ENCODE peak calls at places on chromosome 14, in six cellular contexts. D, Y, I, T, S and E are unnamed samples.

GRCh38 chr14:101025131-101025530 is 121.6 kb upstream of the RTL1 start:
- DNase-seq in I (no peak), T (no peak), D (no peak), Y (no peak), S (no peak), E (peak)

GRCh38 chr14:104143071-104143470 is 4.7 kb downstream of the KIF26A start:
- DNase-seq in D (no peak), I (no peak), S (no peak), Y (no peak), T (no peak), E (peak)

GRCh38 chr14:26286066-26286791 is 311.6 kb downstream of the NOVA1 start:
- DNase-seq in D (no peak), Y (no peak), T (no peak), I (no peak), S (no peak), E (no peak)

GRCh38 chr14:65495196-65495595 is 82.7 kb downstream of the FUT8 start:
- DNase-seq in T (no peak), S (no peak), D (no peak), Y (no peak), I (no peak), E (no peak)

GRCh38 chr14:95345032-95345431 is 25.3 kb upstream of the CLMN start:
- DNase-seq in I (no peak), S (no peak), T (no peak), D (no peak), Y (no peak), E (peak)

GRCh38 chr14:74610866-74611671 is 968 bp downstream of the LTBP2 start:
- DNase-seq in Y (peak), T (no peak), I (no peak), D (no peak), S (no peak), E (no peak)

GRCh38 chr14:71166434-71166833 is 259.2 kb downstream of the PCNX1 start:
- DNase-seq in Y (no peak), I (peak), T (peak), D (no peak), S (no peak), E (peak)

GRCh38 chr14:70885343-70886014 is 21.8 kb upstream of the PCNX1 start:
- DNase-seq in I (no peak), S (no peak), Y (no peak), D (no peak), T (no peak), E (no peak)

GRCh38 chr14:61620130-61620946 is 75.0 kb upstream of the HIF1A start:
- DNase-seq in T (no peak), I (peak), Y (no peak), S (peak), D (no peak), E (no peak)

GRCh38 chr14:99395904-99396530 is 84.6 kb downstream of the SETD3 start:
- DNase-seq in T (no peak), D (no peak), I (no peak), Y (no peak), S (peak), E (no peak)

GRCh38 chr14:57747036-57747435 is 118.9 kb downstream of the SLC35F4 start:
- DNase-seq in T (no peak), Y (no peak), I (no peak), S (no peak), D (no peak), E (no peak)

GRCh38 chr14:49934638-49935037 is 41.8 kb downstream of the ARF6 start:
- DNase-seq in T (peak), Y (no peak), I (no peak), D (no peak), S (no peak), E (no peak)

GRCh38 chr14:51547260-51547659 is 104.5 kb upstream of the FRMD6 start:
- DNase-seq in I (peak), D (no peak), Y (peak), S (no peak), T (no peak), E (no peak)

GRCh38 chr14:98871796-98872195 is 400.2 kb downstream of the BCL11B start:
- DNase-seq in S (no peak), T (no peak), Y (no peak), D (no peak), I (no peak), E (no peak)

GRCh38 chr14:67359319-67359774 is 257 bp downstream of the ATP6V1D start:
- DNase-seq in I (peak), Y (no peak), S (no peak), T (no peak), D (peak), E (peak)

GRCh38 chr14:103868242-103868897 is 21.0 kb upstream of the PPP1R13B start:
- DNase-seq in S (no peak), D (no peak), I (no peak), Y (no peak), T (no peak), E (no peak)

GRCh38 chr14:88310457-88310856 is 12.6 kb downstream of the KCNK10 start:
- DNase-seq in T (no peak), D (no peak), Y (no peak), S (no peak), I (no peak), E (no peak)

GRCh38 chr14:95463173-95463901 is 53.1 kb downstream of the SYNE3 start:
- DNase-seq in Y (no peak), S (no peak), T (peak), D (no peak), I (no peak), E (no peak)

GRCh38 chr14:75711134-75711795 is 50.2 kb downstream of the TTLL5 start:
- DNase-seq in Y (no peak), D (peak), I (peak), T (peak), S (no peak), E (no peak)

GRCh38 chr14:94174622-94175402 is 690 bp downstream of the PPP4R4 start:
- DNase-seq in I (no peak), D (no peak), Y (no peak), T (no peak), S (no peak), E (no peak)

GRCh38 chr14:94098359-94098758 is 12.2 kb upstream of the IFI27 start:
- DNase-seq in T (no peak), Y (no peak), D (no peak), I (no peak), S (no peak), E (no peak)

GRCh38 chr14:32826404-32827082 is 112.1 kb upstream of the NPAS3 start:
- DNase-seq in I (no peak), T (no peak), S (no peak), Y (no peak), D (no peak), E (no peak)